ENCODE peak calls at places on chromosomes 5 and 9, in seven cellular contexts. W is H9, E is IMR-90, F is mesendoderm, T is H1, S is trophoblast cell, Z is neuronal stem cell. P is an unnamed sample.

GRCh38 chr5:10331341-10331796 is 22.1 kb upstream of the MARCHF6 start:
- DNase-seq in W (no peak), E (peak), F (no peak), T (no peak), S (no peak), Z (no peak), P (no peak)

GRCh38 chr5:119078870-119079269 is 8.0 kb downstream of the DMXL1 start:
- DNase-seq in W (no peak), E (peak), F (no peak), T (no peak), S (no peak), Z (no peak), P (peak)

GRCh38 chr5:180799902-180800801 is 2.5 kb downstream of the MGAT1 start:
- DNase-seq in W (no peak), E (peak), F (peak), T (no peak), S (peak), Z (no peak), P (peak)

GRCh38 chr5:109374625-109375024 is 35.1 kb downstream of the PJA2 start:
- DNase-seq in W (no peak), E (no peak), F (peak), T (no peak), S (no peak), Z (no peak), P (peak)

GRCh38 chr5:164191240-164191639 is 685.8 kb downstream of the MAT2B start:
- DNase-seq in W (no peak), E (peak), F (no peak), T (no peak), S (no peak), Z (no peak), P (no peak)

GRCh38 chr5:111643499-111643898 is 113.5 kb downstream of the NREP start:
- DNase-seq in W (no peak), E (no peak), F (no peak), T (no peak), S (no peak), Z (no peak), P (no peak)

GRCh38 chr5:73288803-73289720 is 116.1 kb downstream of the TMEM174 start:
- DNase-seq in W (no peak), E (no peak), F (no peak), T (no peak), S (no peak), Z (no peak), P (no peak)

GRCh38 chr9:86075132-86075807 is 24.1 kb downstream of the GOLM1 start:
- DNase-seq in W (no peak), E (peak), F (no peak), T (no peak), S (no peak), Z (no peak), P (no peak)

GRCh38 chr5:35036536-35036935 is 11.2 kb downstream of the AGXT2 start:
- DNase-seq in W (no peak), E (no peak), F (no peak), T (no peak), S (no peak), Z (no peak), P (no peak)
- H3K23ac ChIP-seq in W (no peak), E (no peak), F (no peak), T (no peak), S (no peak), Z (no peak), P (no peak)

GRCh38 chr9:78044189-78044588 is 12.6 kb upstream of the GNAQ start:
- DNase-seq in W (no peak), E (no peak), F (no peak), T (no peak), S (no peak), Z (no peak), P (no peak)

GRCh38 chr9:78046120-78046519 is 14.5 kb upstream of the GNAQ start:
- DNase-seq in W (no peak), E (no peak), F (no peak), T (no peak), S (no peak), Z (no peak), P (no peak)

GRCh38 chr9:78047106-78047505 is 15.5 kb upstream of the GNAQ start:
- DNase-seq in W (no peak), E (no peak), F (no peak), T (no peak), S (no peak), Z (no peak), P (no peak)

GRCh38 chr9:78041971-78042370 is 10.4 kb upstream of the GNAQ start:
- DNase-seq in W (no peak), E (no peak), F (no peak), T (no peak), S (no peak), Z (no peak), P (no peak)

DNA sequence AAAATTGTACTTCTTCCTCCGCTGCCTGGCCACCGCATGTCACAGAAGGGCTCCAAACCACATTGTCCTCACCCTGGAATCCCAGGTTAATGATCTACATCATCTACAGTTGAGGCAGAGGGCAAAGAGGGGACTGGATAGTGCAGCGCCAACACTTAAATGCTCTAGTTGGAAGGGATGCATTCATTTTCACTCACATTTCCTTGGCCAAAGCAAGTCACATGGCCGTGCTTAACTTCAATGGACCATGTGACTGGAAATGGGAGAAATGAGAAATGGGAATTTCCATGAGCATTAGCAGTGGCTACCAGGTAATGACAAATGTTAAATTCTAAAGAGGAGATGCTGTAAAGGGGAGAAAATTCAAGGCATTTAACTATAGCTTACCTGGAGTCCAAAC is 13.3 kb upstream of the GNAQ start:
- DNase-seq in W (no peak), E (no peak), F (no peak), T (no peak), S (no peak), Z (no peak), P (no peak)
- H2AK5ac ChIP-seq in W (no peak), E (no peak), F (no peak), T (no peak), S (no peak), Z (no peak), P (no peak)

DNA sequence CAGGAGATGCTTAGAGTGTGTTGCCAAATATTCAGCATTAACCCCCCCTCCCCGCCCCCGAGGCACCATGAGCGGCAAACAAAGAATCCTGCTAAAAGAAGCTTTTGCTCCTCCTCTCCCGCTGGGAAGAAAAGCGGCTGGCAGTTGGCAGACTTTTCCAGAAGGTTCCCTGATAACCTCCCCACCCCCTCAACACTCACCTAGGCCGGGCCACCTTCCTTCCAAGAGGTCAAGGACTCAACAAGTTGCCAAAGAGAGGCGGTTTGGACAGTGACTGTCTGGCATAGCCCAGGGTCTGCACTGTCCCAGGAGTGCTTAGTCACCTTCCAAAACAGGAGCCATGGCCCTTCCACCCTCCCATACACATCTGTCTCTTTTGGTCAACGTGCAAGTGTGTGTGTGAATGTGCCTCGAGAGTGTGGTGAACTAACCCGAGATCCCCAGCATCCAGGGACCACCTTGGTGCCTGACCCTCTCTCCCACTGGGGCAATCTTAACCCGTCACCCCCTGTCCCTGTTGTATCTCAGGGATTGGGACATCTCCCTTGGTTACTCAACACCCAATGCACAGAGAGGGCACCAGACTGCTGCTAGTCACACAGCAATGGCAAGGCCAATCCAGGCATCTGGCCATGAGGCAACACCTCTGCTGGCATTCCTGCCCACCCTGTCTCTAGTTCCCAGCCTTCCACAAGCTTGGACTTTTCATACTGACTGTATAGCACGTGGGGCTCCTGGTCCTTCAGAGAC is 18.9 kb downstream of the CAMK2A start:
- DNase-seq in W (no peak), E (no peak), F (peak), T (no peak), S (no peak), Z (no peak), P (no peak)
- H3K4ac ChIP-seq in W (no peak), E (peak), F (no peak), T (peak), S (no peak), Z (no peak), P (no peak)

DNA sequence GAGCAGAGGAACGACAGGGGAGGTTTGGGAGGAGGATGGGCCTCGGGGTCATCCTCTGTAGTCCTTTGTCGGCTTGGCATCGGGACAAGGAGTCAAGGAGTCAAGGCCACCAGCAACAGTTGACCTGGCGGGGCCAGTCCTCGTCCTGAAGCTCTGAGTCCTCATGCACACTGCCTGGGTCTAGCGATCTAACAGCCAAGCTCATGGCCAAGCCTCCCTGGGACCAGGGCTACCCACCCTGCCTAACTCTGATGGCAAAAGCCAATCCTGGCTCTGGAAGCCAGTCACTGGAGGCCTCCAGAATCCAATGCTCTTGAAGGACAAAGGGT is 49.8 kb downstream of the CAMK2A start:
- DNase-seq in W (no peak), E (no peak), F (no peak), T (no peak), S (no peak), Z (no peak), P (no peak)
- H3K23ac ChIP-seq in W (no peak), E (no peak), F (no peak), T (no peak), S (no peak), Z (no peak), P (no peak)

GRCh38 chr9:71594566-71594965 is 173.7 kb downstream of the CEMIP2 start:
- DNase-seq in W (no peak), E (no peak), F (peak), T (no peak), S (no peak), Z (no peak), P (no peak)
- H2AK5ac ChIP-seq in W (no peak), E (no peak), F (no peak), T (no peak), S (no peak), Z (no peak), P (no peak)

GRCh38 chr5:115737452-115737851 is 79.0 kb downstream of the CDO1 start:
- DNase-seq in W (no peak), E (no peak), F (no peak), T (no peak), S (no peak), Z (no peak), P (no peak)
- H3K4ac ChIP-seq in W (no peak), E (no peak), F (no peak), T (no peak), S (no peak), Z (no peak), P (no peak)

DNA sequence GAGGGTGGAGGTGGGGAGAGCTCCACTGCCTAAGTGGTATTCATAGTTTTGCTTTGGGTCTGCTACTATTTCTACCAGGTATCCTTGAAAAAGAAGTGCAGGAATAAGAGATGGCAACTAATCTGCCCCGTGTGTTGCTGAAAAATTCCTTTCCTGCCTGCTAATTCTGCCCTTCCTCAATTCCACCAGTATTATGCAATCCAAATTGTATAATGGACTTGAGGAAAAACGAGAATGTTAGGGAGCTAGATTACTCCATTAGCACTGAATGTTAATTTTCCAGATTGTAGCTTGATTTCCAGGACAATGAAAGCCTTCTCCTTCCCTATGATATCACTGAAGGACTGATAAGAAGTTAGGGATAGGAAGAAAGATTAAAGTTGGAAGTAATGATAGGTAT is 16.9 kb downstream of the ADAM19 start:
- DNase-seq in W (no peak), E (no peak), F (peak), T (no peak), S (no peak), Z (no peak), P (no peak)
- H3K23ac ChIP-seq in W (no peak), E (peak), F (no peak), T (no peak), S (no peak), Z (no peak), P (no peak)

DNA sequence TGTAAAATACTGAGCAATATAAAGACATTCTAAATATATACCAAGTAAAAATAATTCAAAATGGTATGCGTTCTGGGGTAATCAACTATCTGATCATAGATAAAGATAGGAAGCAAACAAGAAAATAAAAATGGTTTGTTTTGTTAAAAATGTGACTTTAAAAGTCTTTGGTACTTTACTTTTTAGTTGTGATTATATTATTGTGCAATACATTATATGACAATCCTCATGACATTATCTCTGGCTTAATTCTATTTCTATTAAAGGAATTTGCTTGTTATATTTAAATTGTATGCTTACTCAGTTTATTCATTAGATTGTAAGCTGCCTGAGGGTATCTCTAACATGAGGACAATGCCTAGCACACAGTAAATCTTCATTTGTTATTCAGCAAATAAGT is 477.9 kb downstream of the TMEM38B start:
- DNase-seq in W (no peak), E (no peak), F (no peak), T (no peak), S (no peak), Z (no peak), P (no peak)
- H2AK5ac ChIP-seq in W (no peak), E (no peak), F (no peak), T (no peak), S (no peak), Z (no peak), P (no peak)

DNA sequence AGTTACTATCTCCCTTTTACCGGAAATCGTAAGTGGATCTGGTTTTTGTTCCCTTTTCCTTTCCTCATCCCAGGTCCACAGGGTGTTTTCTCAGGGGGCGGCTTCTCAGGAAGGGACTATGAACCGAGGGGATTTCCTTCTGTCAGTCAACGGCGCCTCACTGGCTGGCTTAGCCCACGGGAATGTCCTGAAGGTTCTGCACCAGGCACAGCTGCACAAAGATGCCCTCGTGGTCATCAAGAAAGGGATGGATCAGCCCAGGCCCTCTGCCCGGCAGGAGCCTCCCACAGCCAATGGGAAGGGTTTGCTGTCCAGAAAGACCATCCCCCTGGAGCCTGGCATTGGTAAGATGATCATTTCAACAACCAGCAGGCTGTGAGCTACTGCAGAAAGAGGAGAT is 75.8 kb downstream of the GOLPH3 start:
- DNase-seq in W (no peak), E (no peak), F (no peak), T (no peak), S (no peak), Z (no peak), P (peak)
- H3K4ac ChIP-seq in W (no peak), E (no peak), F (no peak), T (no peak), S (no peak), Z (no peak), P (no peak)